ENCODE peak calls at places on chromosome 21, in four cellular contexts. One of them, this sample, is unnamed.

GRCh38 chr21:34202553-34203332 is 129.4 kb downstream of the MRPS6 start:
- DNase-seq in WTC11: peak
- DNase-seq in lung: no peak
- DNase-seq in stimulated activated CD4-positive, alpha-beta T cell treated with anti-CD3 and anti-CD28 coated beads, Interleukin-15, amount 100 ng/mL, for 1 hour: no peak
- DNase-seq in this sample: no peak

GRCh38 chr21:29360799-29361765 is 62.4 kb downstream of the BACH1 start:
- DNase-seq in WTC11: no peak
- DNase-seq in lung: peak
- DNase-seq in stimulated activated CD4-positive, alpha-beta T cell treated with anti-CD3 and anti-CD28 coated beads, Interleukin-15, amount 100 ng/mL, for 1 hour: no peak
- DNase-seq in this sample: no peak

GRCh38 chr21:45041351-45041805 is 33.0 kb upstream of the ADARB1 start:
- DNase-seq in WTC11: no peak
- DNase-seq in lung: peak
- DNase-seq in stimulated activated CD4-positive, alpha-beta T cell treated with anti-CD3 and anti-CD28 coated beads, Interleukin-15, amount 100 ng/mL, for 1 hour: no peak
- DNase-seq in this sample: no peak

GRCh38 chr21:34910396-34910795 is 138.7 kb downstream of the RUNX1 start:
- DNase-seq in WTC11: no peak
- DNase-seq in lung: peak
- DNase-seq in stimulated activated CD4-positive, alpha-beta T cell treated with anti-CD3 and anti-CD28 coated beads, Interleukin-15, amount 100 ng/mL, for 1 hour: no peak
- DNase-seq in this sample: no peak

GRCh38 chr21:26715878-26716506 is 129.2 kb downstream of the ADAMTS1 start:
- DNase-seq in WTC11: peak
- DNase-seq in lung: no peak
- DNase-seq in stimulated activated CD4-positive, alpha-beta T cell treated with anti-CD3 and anti-CD28 coated beads, Interleukin-15, amount 100 ng/mL, for 1 hour: no peak
- DNase-seq in this sample: no peak

GRCh38 chr21:34818663-34819158 is 149.9 kb downstream of the CLIC6 start:
- DNase-seq in WTC11: no peak
- DNase-seq in lung: no peak
- DNase-seq in stimulated activated CD4-positive, alpha-beta T cell treated with anti-CD3 and anti-CD28 coated beads, Interleukin-15, amount 100 ng/mL, for 1 hour: no peak
- DNase-seq in this sample: no peak

GRCh38 chr21:40841524-40842196 is 5.3 kb downstream of the DSCAM start:
- DNase-seq in WTC11: peak
- DNase-seq in lung: peak
- DNase-seq in stimulated activated CD4-positive, alpha-beta T cell treated with anti-CD3 and anti-CD28 coated beads, Interleukin-15, amount 100 ng/mL, for 1 hour: no peak
- DNase-seq in this sample: no peak

GRCh38 chr21:44300262-44300959 is 558 bp downstream of the PFKL start:
- DNase-seq in WTC11: peak
- DNase-seq in lung: peak
- DNase-seq in stimulated activated CD4-positive, alpha-beta T cell treated with anti-CD3 and anti-CD28 coated beads, Interleukin-15, amount 100 ng/mL, for 1 hour: peak
- DNase-seq in this sample: no peak

GRCh38 chr21:35467536-35467935 is 418.4 kb upstream of the RUNX1 start:
- DNase-seq in WTC11: no peak
- DNase-seq in lung: no peak
- DNase-seq in stimulated activated CD4-positive, alpha-beta T cell treated with anti-CD3 and anti-CD28 coated beads, Interleukin-15, amount 100 ng/mL, for 1 hour: no peak
- DNase-seq in this sample: no peak

GRCh38 chr21:21412096-21412495 is 413.9 kb downstream of the NCAM2 start:
- DNase-seq in WTC11: no peak
- DNase-seq in lung: no peak
- DNase-seq in stimulated activated CD4-positive, alpha-beta T cell treated with anti-CD3 and anti-CD28 coated beads, Interleukin-15, amount 100 ng/mL, for 1 hour: no peak
- DNase-seq in this sample: no peak

GRCh38 chr21:33127154-33127893 is 57.4 kb downstream of the OLIG1 start:
- DNase-seq in WTC11: peak
- DNase-seq in lung: peak
- DNase-seq in stimulated activated CD4-positive, alpha-beta T cell treated with anti-CD3 and anti-CD28 coated beads, Interleukin-15, amount 100 ng/mL, for 1 hour: peak
- DNase-seq in this sample: no peak

GRCh38 chr21:44761011-44761729 is 40.5 kb downstream of the UBE2G2 start:
- DNase-seq in WTC11: peak
- DNase-seq in lung: no peak
- DNase-seq in stimulated activated CD4-positive, alpha-beta T cell treated with anti-CD3 and anti-CD28 coated beads, Interleukin-15, amount 100 ng/mL, for 1 hour: no peak
- DNase-seq in this sample: no peak

GRCh38 chr21:45981641-45982255 is at the start of gene COL6A1:
- DNase-seq in WTC11: peak
- DNase-seq in lung: no peak
- DNase-seq in stimulated activated CD4-positive, alpha-beta T cell treated with anti-CD3 and anti-CD28 coated beads, Interleukin-15, amount 100 ng/mL, for 1 hour: no peak
- DNase-seq in this sample: no peak

GRCh38 chr21:15422761-15423160 is 307.0 kb upstream of the USP25 start:
- DNase-seq in WTC11: no peak
- DNase-seq in lung: no peak
- DNase-seq in stimulated activated CD4-positive, alpha-beta T cell treated with anti-CD3 and anti-CD28 coated beads, Interleukin-15, amount 100 ng/mL, for 1 hour: no peak
- DNase-seq in this sample: no peak

GRCh38 chr21:29091032-29091431 is 17.6 kb upstream of the CCT8 start:
- DNase-seq in WTC11: no peak
- DNase-seq in lung: no peak
- DNase-seq in stimulated activated CD4-positive, alpha-beta T cell treated with anti-CD3 and anti-CD28 coated beads, Interleukin-15, amount 100 ng/mL, for 1 hour: no peak
- DNase-seq in this sample: no peak

GRCh38 chr21:41565550-41565949 is 57.6 kb upstream of the TMPRSS2 start:
- DNase-seq in WTC11: no peak
- DNase-seq in lung: no peak
- DNase-seq in stimulated activated CD4-positive, alpha-beta T cell treated with anti-CD3 and anti-CD28 coated beads, Interleukin-15, amount 100 ng/mL, for 1 hour: no peak
- DNase-seq in this sample: no peak

GRCh38 chr21:37862536-37862935 is 53.7 kb downstream of the KCNJ6 start:
- DNase-seq in WTC11: no peak
- DNase-seq in lung: no peak
- DNase-seq in stimulated activated CD4-positive, alpha-beta T cell treated with anti-CD3 and anti-CD28 coated beads, Interleukin-15, amount 100 ng/mL, for 1 hour: no peak
- DNase-seq in this sample: no peak

GRCh38 chr21:45880097-45881068 is 101.2 kb upstream of the COL6A1 start:
- DNase-seq in WTC11: peak
- DNase-seq in lung: peak
- DNase-seq in stimulated activated CD4-positive, alpha-beta T cell treated with anti-CD3 and anti-CD28 coated beads, Interleukin-15, amount 100 ng/mL, for 1 hour: peak
- DNase-seq in this sample: no peak

GRCh38 chr21:14878971-14879370 is 185.8 kb downstream of the NRIP1 start:
- DNase-seq in WTC11: no peak
- DNase-seq in lung: no peak
- DNase-seq in stimulated activated CD4-positive, alpha-beta T cell treated with anti-CD3 and anti-CD28 coated beads, Interleukin-15, amount 100 ng/mL, for 1 hour: no peak
- DNase-seq in this sample: no peak

GRCh38 chr21:29238052-29238966 is 60.4 kb upstream of the BACH1 start:
- DNase-seq in WTC11: no peak
- DNase-seq in lung: no peak
- DNase-seq in stimulated activated CD4-positive, alpha-beta T cell treated with anti-CD3 and anti-CD28 coated beads, Interleukin-15, amount 100 ng/mL, for 1 hour: no peak
- DNase-seq in this sample: no peak

GRCh38 chr21:38306407-38306806 is 49.6 kb downstream of the KCNJ15 start:
- DNase-seq in WTC11: no peak
- DNase-seq in lung: no peak
- DNase-seq in stimulated activated CD4-positive, alpha-beta T cell treated with anti-CD3 and anti-CD28 coated beads, Interleukin-15, amount 100 ng/mL, for 1 hour: no peak
- DNase-seq in this sample: no peak

GRCh38 chr21:20276954-20277353 is 721.3 kb upstream of the NCAM2 start:
- DNase-seq in WTC11: no peak
- DNase-seq in lung: no peak
- DNase-seq in stimulated activated CD4-positive, alpha-beta T cell treated with anti-CD3 and anti-CD28 coated beads, Interleukin-15, amount 100 ng/mL, for 1 hour: no peak
- DNase-seq in this sample: no peak

GRCh38 chr21:37073417-37074194 is 552 bp downstream of the TTC3 start:
- DNase-seq in WTC11: no peak
- DNase-seq in lung: peak
- DNase-seq in stimulated activated CD4-positive, alpha-beta T cell treated with anti-CD3 and anti-CD28 coated beads, Interleukin-15, amount 100 ng/mL, for 1 hour: peak
- DNase-seq in this sample: no peak

GRCh38 chr21:14480601-14481000 is 65.5 kb downstream of the SAMSN1 start:
- DNase-seq in WTC11: no peak
- DNase-seq in lung: no peak
- DNase-seq in stimulated activated CD4-positive, alpha-beta T cell treated with anti-CD3 and anti-CD28 coated beads, Interleukin-15, amount 100 ng/mL, for 1 hour: no peak
- DNase-seq in this sample: no peak

GRCh38 chr21:45284456-45284741 is 3.3 kb downstream of the POFUT2 start:
- DNase-seq in WTC11: no peak
- DNase-seq in lung: no peak
- DNase-seq in stimulated activated CD4-positive, alpha-beta T cell treated with anti-CD3 and anti-CD28 coated beads, Interleukin-15, amount 100 ng/mL, for 1 hour: no peak
- DNase-seq in this sample: no peak

GRCh38 chr21:46253610-46254124 is 25.1 kb upstream of the LSS start:
- DNase-seq in WTC11: no peak
- DNase-seq in lung: no peak
- DNase-seq in stimulated activated CD4-positive, alpha-beta T cell treated with anti-CD3 and anti-CD28 coated beads, Interleukin-15, amount 100 ng/mL, for 1 hour: peak
- DNase-seq in this sample: no peak

GRCh38 chr21:36320421-36321324 is 676 bp downstream of the MORC3 start:
- DNase-seq in WTC11: peak
- DNase-seq in lung: peak
- DNase-seq in stimulated activated CD4-positive, alpha-beta T cell treated with anti-CD3 and anti-CD28 coated beads, Interleukin-15, amount 100 ng/mL, for 1 hour: no peak
- DNase-seq in this sample: peak

GRCh38 chr21:45866473-45867010 is 115.0 kb upstream of the COL6A1 start:
- DNase-seq in WTC11: no peak
- DNase-seq in lung: no peak
- DNase-seq in stimulated activated CD4-positive, alpha-beta T cell treated with anti-CD3 and anti-CD28 coated beads, Interleukin-15, amount 100 ng/mL, for 1 hour: no peak
- DNase-seq in this sample: no peak

GRCh38 chr21:41622201-41622600 is 114.2 kb upstream of the TMPRSS2 start:
- DNase-seq in WTC11: no peak
- DNase-seq in lung: no peak
- DNase-seq in stimulated activated CD4-positive, alpha-beta T cell treated with anti-CD3 and anti-CD28 coated beads, Interleukin-15, amount 100 ng/mL, for 1 hour: no peak
- DNase-seq in this sample: no peak

This sample was measured in esophagus squamous epithelium.